ENCODE peak calls at places on chromosome 13, in seven cellular contexts. E is endothelial cell of umbilical vein, O is psoas muscle, B is ovary, K is ascending aorta, R is thoracic aorta, S is heart right ventricle. U is an unnamed sample.

GRCh38 chr13:75788494-75788991 is 152.4 kb downstream of the LMO7 start:
- DNase-seq in E (peak; percentile 85), O (peak; percentile 20), B (no peak), K (no peak), R (no peak), S (peak; percentile 33), U (no peak)

GRCh38 chr13:20360041-20360491 is 127.9 kb upstream of the GJB6 start:
- DNase-seq in E (no peak), O (no peak), B (no peak), K (no peak), R (no peak), S (no peak), U (no peak)

GRCh38 chr13:31749929-31750328 is 10.6 kb downstream of the RXFP2 start:
- DNase-seq in E (peak; percentile 20), O (no peak), B (no peak), K (no peak), R (no peak), S (no peak), U (no peak)

GRCh38 chr13:24688111-24688510 is 7.9 kb downstream of the ATP12A start:
- DNase-seq in E (no peak), O (no peak), B (no peak), K (no peak), R (no peak), S (no peak), U (no peak)

GRCh38 chr13:32391101-32391620 is 36.8 kb downstream of the N4BP2L1 start:
- DNase-seq in E (no peak), O (no peak), B (no peak), K (no peak), R (no peak), S (no peak), U (no peak)

GRCh38 chr13:42076309-42076713 is 27.9 kb downstream of the DGKH start:
- DNase-seq in E (no peak), O (no peak), B (no peak), K (no peak), R (no peak), S (no peak), U (no peak)

GRCh38 chr13:44848956-44849748 is 140.1 kb downstream of the NUFIP1 start:
- DNase-seq in E (no peak), O (no peak), B (peak; percentile 39), K (no peak), R (no peak), S (no peak), U (no peak)

GRCh38 chr13:59793107-59793506 is 370.6 kb downstream of the DIAPH3 start:
- DNase-seq in E (no peak), O (no peak), B (no peak), K (no peak), R (no peak), S (no peak), U (no peak)

GRCh38 chr13:92103673-92104296 is 705.4 kb downstream of the GPC5 start:
- DNase-seq in E (no peak), O (no peak), B (no peak), K (no peak), R (no peak), S (no peak), U (no peak)

GRCh38 chr13:24724714-24725113 is 39.3 kb upstream of the RNF17 start:
- DNase-seq in E (no peak), O (no peak), B (no peak), K (no peak), R (no peak), S (no peak), U (no peak)

GRCh38 chr13:31920301-31920818 is 111.2 kb upstream of the FRY start:
- DNase-seq in E (no peak), O (no peak), B (no peak), K (no peak), R (no peak), S (no peak), U (no peak)

GRCh38 chr13:77397636-77398035 is 70.7 kb upstream of the MYCBP2 start:
- DNase-seq in E (no peak), O (no peak), B (no peak), K (no peak), R (no peak), S (no peak), U (no peak)

GRCh38 chr13:60372141-60372540 is 24.9 kb upstream of the TDRD3 start:
- DNase-seq in E (no peak), O (no peak), B (no peak), K (no peak), R (no peak), S (no peak), U (no peak)

GRCh38 chr13:42991892-42992584 is at the start of gene EPSTI1:
- DNase-seq in E (peak; percentile 77), O (peak; percentile 54), B (peak; percentile 65), K (peak; percentile 80), R (peak; percentile 5), S (peak; percentile 73), U (peak; percentile 61)

GRCh38 chr13:40895207-40895606 is 105.8 kb downstream of the SLC25A15 start:
- DNase-seq in E (no peak), O (no peak), B (no peak), K (no peak), R (no peak), S (no peak), U (no peak)

GRCh38 chr13:20945952-20946383 is 43.4 kb upstream of the XPO4 start:
- DNase-seq in E (peak; percentile 21), O (peak; percentile 19), B (no peak), K (peak; percentile 70), R (no peak), S (peak; percentile 26), U (peak; percentile 18)

GRCh38 chr13:43390101-43390500 is 366.7 kb downstream of the DNAJC15 start:
- DNase-seq in E (no peak), O (no peak), B (no peak), K (no peak), R (no peak), S (no peak), U (no peak)

GRCh38 chr13:92158335-92158734 is 759.9 kb downstream of the GPC5 start:
- DNase-seq in E (no peak), O (no peak), B (no peak), K (no peak), R (no peak), S (no peak), U (no peak)

DNA sequence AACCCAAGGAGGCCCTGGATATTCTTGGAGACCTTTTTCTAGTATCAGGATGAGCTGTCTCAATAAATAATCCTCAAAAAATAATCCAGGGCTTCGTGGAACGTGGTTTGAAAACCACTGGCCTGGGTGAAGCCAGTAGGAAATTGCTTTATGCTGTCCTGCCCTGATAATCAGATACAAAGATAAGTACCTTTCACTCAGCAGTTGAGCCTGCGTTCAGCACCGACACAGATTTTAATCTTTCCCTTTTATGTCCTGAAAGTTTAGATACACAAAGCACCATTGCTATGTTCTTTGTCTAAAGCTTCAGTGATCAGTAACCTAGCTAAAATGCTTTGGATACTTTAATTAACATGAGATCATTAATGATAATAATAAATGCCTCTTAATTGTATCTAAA is 460.0 kb downstream of the RFC3 start:
- DNase-seq in E (peak; percentile 23), O (no peak), B (no peak), K (no peak), R (no peak), S (no peak), U (no peak)
- H3K27ac ChIP-seq in E (no peak overlapping the region), O (no peak overlapping the region), B (no peak overlapping the region), K (peak overlapping the region; percentile 26), R (no peak overlapping the region), S (no peak overlapping the region), U (no peak overlapping the region)

GRCh38 chr13:97659602-97660001 is 225.6 kb downstream of the RAP2A start:
- DNase-seq in E (peak; percentile 45), O (no peak), B (no peak), K (no peak), R (no peak), S (peak; percentile 6), U (no peak)
- TF ChIP-seq CTCF in E (peak; percentile 41), O (peak; percentile 56), B (no peak), K (no peak), R (no peak), S (peak; percentile 43), U (peak; percentile 63)

GRCh38 chr13:34162545-34162936 is 344.6 kb downstream of the RFC3 start:
- DNase-seq in E (no peak), O (no peak), B (no peak), K (no peak), R (no peak), S (no peak), U (no peak)
- H3K27me3 ChIP-seq in E (no peaks in the 10 kb centered on the region), O (no peaks in the 10 kb centered on the region), B (no peaks in the 10 kb centered on the region), K (no peaks in the 10 kb centered on the region), R (no peaks in the 10 kb centered on the region), S (no peaks in the 10 kb centered on the region), U (no peaks in the 10 kb centered on the region)

DNA sequence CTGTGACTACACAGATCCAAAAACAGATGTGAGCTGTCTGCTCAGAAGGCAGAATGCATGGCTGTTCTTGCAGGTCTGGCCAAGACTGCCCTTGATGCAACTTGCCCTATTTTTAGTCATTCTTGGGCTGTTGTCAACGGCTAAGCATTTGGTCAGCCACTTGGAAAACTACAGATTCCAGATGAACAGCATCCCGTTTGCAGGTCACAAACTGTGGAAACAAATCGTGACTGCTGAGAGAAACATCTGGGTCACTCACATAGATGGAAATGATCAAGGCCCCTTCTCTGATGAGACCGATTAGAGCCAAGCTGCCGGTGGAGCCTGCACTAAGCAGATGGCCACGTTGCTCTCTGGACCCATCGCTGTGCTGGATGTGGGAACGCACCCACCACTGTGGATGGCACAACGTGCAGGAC is 15.4 kb upstream of the METTL21C start:
- DNase-seq in E (no peak), O (peak; percentile 19), B (no peak), K (no peak), R (no peak), S (no peak), U (no peak)
- H3K27ac ChIP-seq in E (no peak overlapping the region), O (peak overlapping the region; percentile 92), B (no peak overlapping the region), K (no peak overlapping the region), R (no peak overlapping the region), S (no peak overlapping the region), U (no peak overlapping the region)

GRCh38 chr13:52845766-52846566 is 2.5 kb downstream of the PCDH8 start:
- DNase-seq in E (peak; percentile 13), O (peak; percentile 22), B (no peak), K (no peak), R (no peak), S (no peak), U (peak; percentile 19)
- TF ChIP-seq CTCF in E (peak; percentile 63), O (no peak), B (no peak), K (no peak), R (no peak), S (peak; percentile 32), U (peak; percentile 31)

DNA sequence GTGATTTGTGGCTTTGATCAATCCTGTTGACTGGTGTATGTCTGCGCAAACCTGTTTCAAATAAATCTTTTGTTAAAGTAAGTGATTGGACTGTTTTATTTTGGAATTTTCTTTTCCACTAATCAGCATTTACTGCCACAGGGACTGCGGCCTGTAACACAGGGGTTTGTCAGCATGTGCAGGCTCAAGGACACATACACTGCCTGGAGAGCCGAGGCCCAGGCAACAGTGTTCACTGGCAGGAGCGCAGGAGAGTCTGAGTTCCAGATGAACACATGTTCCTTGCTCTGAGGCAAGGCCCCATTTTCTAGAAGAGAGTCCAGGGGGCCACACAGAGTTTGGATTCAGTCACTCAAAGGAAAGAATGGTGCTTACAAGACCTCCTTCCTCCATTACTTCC is 26.0 kb downstream of the SHISA2 start:
- DNase-seq in E (no peak), O (no peak), B (no peak), K (no peak), R (no peak), S (no peak), U (no peak)
- H3K27me3 ChIP-seq in E (no peaks in the 10 kb centered on the region), O (no peaks in the 10 kb centered on the region), B (no peaks in the 10 kb centered on the region), K (no peaks in the 10 kb centered on the region), R (no peaks in the 10 kb centered on the region), S (peaks cover 23% of the 10 kb centered on the region), U (peaks cover 7% of the 10 kb centered on the region)

GRCh38 chr13:38824342-38824741 is 137.5 kb downstream of the FREM2 start:
- DNase-seq in E (no peak), O (no peak), B (no peak), K (no peak), R (no peak), S (no peak), U (no peak)
- H3K27ac ChIP-seq in E (no peak overlapping the region), O (no peak overlapping the region), B (no peak overlapping the region), K (no peak overlapping the region), R (no peak overlapping the region), S (no peak overlapping the region), U (no peak overlapping the region)

U was measured in left ventricle myocardium inferior.